ENCODE peak calls at places on chromosomes 13 and 19, in four cellular contexts. L is H9, R is H1, O is IMR-90. E is an unnamed sample.
A peak's percentile ranks its signal among the peaks of the same experiment; 100 is the strongest.

GRCh38 chr13:99316657-99317244 is 9.6 kb upstream of the GPR183 start:
- DNase-seq in L (no peak), R (no peak), O (no peak), E (no peak)

GRCh38 chr19:21022996-21023395 is 2.5 kb downstream of the ZNF430 start:
- DNase-seq in L (no peak), R (no peak), O (peak; percentile 66), E (peak; percentile 25)

GRCh38 chr19:44345969-44346368 is 10.5 kb downstream of the ZNF112 start:
- DNase-seq in L (no peak), R (no peak), O (no peak), E (no peak)

GRCh38 chr13:111584101-111584500 is 263.7 kb downstream of the TEX29 start:
- DNase-seq in L (no peak), R (no peak), O (no peak), E (no peak)

GRCh38 chr13:51006067-51006800 is 96.6 kb downstream of the RNASEH2B start:
- DNase-seq in L (no peak), R (no peak), O (no peak), E (no peak)

GRCh38 chr19:18253716-18254115 is 20.5 kb downstream of the IQCN start:
- DNase-seq in L (no peak), R (no peak), O (no peak), E (no peak)

GRCh38 chr19:35090160-35090794 is 25.3 kb upstream of the FXYD3 start:
- DNase-seq in L (peak; percentile 68), R (peak; percentile 80), O (peak; percentile 53), E (peak; percentile 84)

GRCh38 chr13:37868691-37869505 is 674 bp downstream of the TRPC4 start:
- DNase-seq in L (peak; percentile 38), R (peak; percentile 66), O (peak; percentile 50), E (peak; percentile 74)

GRCh38 chr13:100068532-100068931 is 20.4 kb upstream of the PCCA start:
- DNase-seq in L (no peak), R (no peak), O (no peak), E (no peak)

GRCh38 chr19:44050740-44051653 is 839 bp upstream of the ZNF223 start:
- DNase-seq in L (peak; percentile 37), R (no peak), O (no peak), E (no peak)

GRCh38 chr13:30409911-30410704 is 12.2 kb upstream of the UBE2L5 start:
- DNase-seq in L (no peak), R (no peak), O (peak; percentile 85), E (peak; percentile 13)

GRCh38 chr13:97932006-97932405 is 21.5 kb upstream of the IPO5 start:
- DNase-seq in L (no peak), R (no peak), O (no peak), E (peak; percentile 23)

GRCh38 chr19:52691737-52692136 is 43.1 kb downstream of the ZNF611 start:
- DNase-seq in L (no peak), R (no peak), O (no peak), E (peak; percentile 61)

GRCh38 chr13:27405521-27406134 is 18.8 kb upstream of the GTF3A start:
- DNase-seq in L (no peak), R (no peak), O (no peak), E (no peak)

GRCh38 chr13:40566811-40567210 is 99.6 kb downstream of the FOXO1 start:
- DNase-seq in L (no peak), R (no peak), O (no peak), E (no peak)

GRCh38 chr13:81406639-81407292 is 1065.8 kb upstream of the SPRY2 start:
- DNase-seq in L (no peak), R (no peak), O (no peak), E (peak; percentile 1)

GRCh38 chr13:111661776-111662175 is 341.3 kb downstream of the TEX29 start:
- DNase-seq in L (peak; percentile 8), R (no peak), O (no peak), E (no peak)

GRCh38 chr19:49489601-49490167 is 2.3 kb downstream of the RPL13A start:
- DNase-seq in L (peak; percentile 49), R (no peak), O (no peak), E (no peak)

GRCh38 chr13:112928958-112929777 is 39.8 kb upstream of the MCF2L start:
- DNase-seq in L (no peak), R (no peak), O (peak; percentile 28), E (peak; percentile 29)

GRCh38 chr13:44497801-44498200 is 78.3 kb downstream of the TSC22D1 start:
- DNase-seq in L (no peak), R (no peak), O (no peak), E (no peak)

GRCh38 chr13:76610819-76611415 is 275.3 kb downstream of the KCTD12 start:
- DNase-seq in L (no peak), R (no peak), O (no peak), E (no peak)

GRCh38 chr13:19264711-19265110 is 83.1 kb upstream of the TUBA3C start:
- DNase-seq in L (no peak), R (no peak), O (no peak), E (no peak)

GRCh38 chr19:6501740-6502648 is at the start of gene TUBB4A:
- DNase-seq in L (peak; percentile 61), R (peak; percentile 75), O (no peak), E (no peak)

GRCh38 chr13:110333837-110334236 is 26.8 kb downstream of the COL4A2 start:
- DNase-seq in L (no peak), R (no peak), O (no peak), E (no peak)
- H3K4me1 ChIP-seq in L (peaks cover 3% of the 10 kb centered on the region), R (no peaks in the 10 kb centered on the region), O (peaks cover 59% of the 10 kb centered on the region), E (peaks cover 5% of the 10 kb centered on the region)

GRCh38 chr13:43265028-43265427 is 241.6 kb downstream of the DNAJC15 start:
- DNase-seq in L (no peak), R (no peak), O (no peak), E (no peak)

GRCh38 chr13:43264460-43264859 is 241.1 kb downstream of the DNAJC15 start:
- DNase-seq in L (no peak), R (no peak), O (no peak), E (no peak)

GRCh38 chr13:43261018-43261417 is 237.6 kb downstream of the DNAJC15 start:
- DNase-seq in L (no peak), R (no peak), O (peak; percentile 90), E (no peak)

GRCh38 chr13:43266953-43267615 is 243.7 kb downstream of the DNAJC15 start:
- DNase-seq in L (no peak), R (no peak), O (no peak), E (no peak)

GRCh38 chr13:43263047-43263446 is 239.7 kb downstream of the DNAJC15 start:
- DNase-seq in L (no peak), R (no peak), O (no peak), E (peak; percentile 59)
- H4K5ac ChIP-seq in L (no peak overlapping the region), R (no peak overlapping the region), O (no peak overlapping the region), E (no peak overlapping the region)

DNA sequence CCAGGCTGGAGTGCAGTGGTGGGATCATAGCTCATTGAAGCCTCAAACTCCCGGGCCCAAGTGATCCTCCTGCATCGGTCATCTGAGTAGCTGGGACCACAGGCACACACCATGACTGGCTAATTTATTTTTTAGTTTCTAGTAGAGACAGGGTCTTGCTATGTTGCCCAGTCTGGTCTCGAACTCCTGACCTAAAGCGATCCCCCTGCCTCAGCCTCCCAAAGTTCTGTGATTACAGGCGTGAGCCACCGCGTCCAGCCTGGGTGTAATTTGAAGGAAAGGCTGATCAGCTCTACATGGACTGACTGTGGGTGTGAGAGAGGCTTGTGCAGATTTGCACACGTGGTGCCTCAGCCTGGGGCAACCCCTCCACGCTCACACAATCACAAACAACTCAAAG is 31.1 kb downstream of the ADGRL1 start:
- DNase-seq in L (no peak), R (no peak), O (no peak), E (no peak)
- H3K4me1 ChIP-seq in L (no peaks in the 10 kb centered on the region), R (no peaks in the 10 kb centered on the region), O (no peaks in the 10 kb centered on the region), E (peaks cover 4% of the 10 kb centered on the region)

DNA sequence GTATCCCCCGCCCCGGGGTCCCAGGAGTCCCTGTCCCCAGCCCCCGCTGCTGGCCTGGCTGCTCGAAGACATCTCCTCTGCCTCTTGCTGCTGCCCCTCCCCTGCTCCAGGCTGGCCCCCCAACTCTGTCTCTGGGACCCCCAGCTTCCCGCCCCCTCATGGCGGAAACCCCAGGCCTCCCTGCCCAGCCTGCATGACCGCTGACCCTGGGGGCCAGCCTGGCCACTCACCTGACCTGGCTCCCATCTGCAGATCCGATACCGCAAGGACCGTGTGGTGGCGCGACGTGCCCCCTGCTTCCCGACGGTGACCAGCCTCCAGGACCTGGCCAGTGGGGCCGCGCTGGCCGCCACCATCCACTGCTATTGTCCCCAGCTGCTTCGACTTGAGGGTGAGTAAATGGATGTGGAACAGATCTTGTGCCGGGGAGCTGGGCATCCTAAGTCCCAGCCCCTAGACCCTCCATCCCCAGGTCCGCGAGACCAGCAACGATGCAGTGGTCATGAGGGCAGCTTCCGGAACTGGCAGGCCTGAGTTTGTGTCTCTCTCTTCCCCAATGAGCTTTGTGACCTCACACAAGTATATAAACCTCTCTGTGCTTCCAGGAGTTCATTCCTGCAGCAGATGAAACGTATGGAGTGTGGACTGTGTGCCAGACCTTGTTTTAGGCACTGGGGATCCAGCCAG is 12.4 kb downstream of the CAMSAP3 start:
- DNase-seq in L (no peak), R (no peak), O (no peak), E (no peak)
- H4K5ac ChIP-seq in L (no peak overlapping the region), R (no peak overlapping the region), O (no peak overlapping the region), E (no peak overlapping the region)

DNA sequence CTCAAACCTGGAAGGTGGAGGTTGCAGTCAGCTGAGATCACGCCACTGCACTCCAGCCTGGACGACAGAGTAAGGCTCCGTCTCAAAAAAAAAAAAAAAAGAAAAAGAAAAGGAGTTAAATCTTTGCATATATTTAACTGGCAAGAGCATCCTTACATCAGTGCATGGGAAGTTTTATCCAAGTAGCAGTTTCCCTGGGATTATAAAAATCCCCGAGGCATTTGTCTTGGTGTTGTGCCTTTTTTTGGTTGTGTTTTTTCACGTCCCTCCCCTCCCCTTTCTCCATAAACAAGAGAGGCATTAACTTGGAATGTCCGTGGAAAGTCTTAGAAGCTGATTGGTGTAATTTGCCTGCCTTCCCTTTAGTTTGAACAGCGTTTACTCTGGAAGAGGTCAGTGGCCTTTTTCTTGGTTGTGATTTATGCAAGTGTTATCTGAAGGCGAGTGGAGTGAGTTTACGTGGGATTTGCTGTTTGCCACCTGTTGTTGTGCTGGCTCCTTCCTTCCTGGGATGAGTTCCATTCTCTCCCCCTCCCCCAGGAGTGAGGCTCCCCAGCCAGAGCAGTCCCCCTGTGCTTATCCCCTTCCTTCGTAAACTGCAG is 7.1 kb downstream of the ACTN4 start:
- DNase-seq in L (no peak), R (no peak), O (peak; percentile 78), E (no peak)
- H3K4me1 ChIP-seq in L (peaks cover 31% of the 10 kb centered on the region), R (peaks cover 17% of the 10 kb centered on the region), O (peaks cover 55% of the 10 kb centered on the region), E (peaks cover 32% of the 10 kb centered on the region)

DNA sequence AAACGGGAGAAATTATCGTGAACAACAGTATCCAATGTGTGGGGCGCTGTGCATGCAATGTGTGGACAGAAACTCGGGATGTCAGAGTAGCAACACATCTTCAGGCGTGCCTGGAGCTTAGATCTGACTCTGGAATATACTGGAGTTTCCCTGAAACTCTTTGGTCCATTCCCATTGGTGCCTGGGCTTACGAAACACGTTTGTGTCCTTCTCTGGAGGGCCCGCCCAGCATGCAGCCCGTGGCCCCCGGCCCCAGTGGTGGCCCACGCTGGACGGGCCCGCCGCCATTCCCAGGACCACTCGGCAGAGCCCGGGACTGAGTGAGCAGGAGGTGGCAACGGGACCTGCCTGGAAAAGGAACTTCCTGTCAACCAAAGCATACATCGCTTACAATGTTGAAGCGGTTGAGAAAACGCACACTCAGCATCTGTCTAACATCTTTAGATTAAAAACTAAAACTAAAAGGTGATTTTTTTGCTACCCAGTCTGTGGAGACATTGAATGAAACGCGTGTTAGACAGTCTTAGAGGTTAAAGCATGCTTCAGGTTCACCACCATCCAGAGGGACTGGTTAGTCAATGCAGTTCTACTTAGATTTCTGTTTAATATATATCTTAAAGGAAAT is 19.3 kb upstream of the TIMM44 start:
- DNase-seq in L (no peak), R (no peak), O (no peak), E (no peak)
- H4K5ac ChIP-seq in L (no peak overlapping the region), R (no peak overlapping the region), O (no peak overlapping the region), E (no peak overlapping the region)

E was measured in mesendoderm.